ENCODE peak calls at places on chromosomes 4 and X, in ten cellular contexts. S, N, C, E, T, Z, I, Y, X and A are unnamed samples.

GRCh38 chrX:111265506-111265905 is 4.8 kb downstream of the CAPN6 start:
- DNase-seq in S (no peak), N (no peak), C (no peak), E (no peak), T (no peak), Z (peak; percentile 52), I (no peak), Y (no peak), X (no peak), A (no peak)

GRCh38 chrX:11541510-11541909 is 124.2 kb downstream of the ARHGAP6 start:
- DNase-seq in S (no peak), N (no peak), C (no peak), E (no peak), T (no peak), Z (no peak), I (no peak), Y (no peak), X (no peak), A (no peak)

GRCh38 chr4:7254736-7255487 is 62.6 kb downstream of the SORCS2 start:
- DNase-seq in S (no peak), N (peak; percentile 69), C (no peak), E (no peak), T (no peak), Z (no peak), I (no peak), Y (no peak), X (no peak), A (no peak)

GRCh38 chr4:48343035-48343434 is 1.7 kb downstream of the SLAIN2 start:
- DNase-seq in S (no peak), N (peak; percentile 38), C (no peak), E (no peak), T (no peak), Z (no peak), I (no peak), Y (no peak), X (no peak), A (peak; percentile 38)

GRCh38 chr4:182101618-182102017 is 141.6 kb upstream of the TENM3 start:
- DNase-seq in S (no peak), N (no peak), C (no peak), E (no peak), T (no peak), Z (no peak), I (no peak), Y (no peak), X (no peak), A (no peak)

GRCh38 chr4:2832309-2832980 is 11.2 kb upstream of the ADD1 start:
- DNase-seq in S (no peak), N (no peak), C (no peak), E (no peak), T (no peak), Z (no peak), I (no peak), Y (no peak), X (no peak), A (no peak)

GRCh38 chr4:100257567-100257966 is 67.3 kb upstream of the DDIT4L start:
- DNase-seq in S (no peak), N (no peak), C (no peak), E (no peak), T (no peak), Z (no peak), I (no peak), Y (no peak), X (no peak), A (peak; percentile 9)

GRCh38 chr4:158856852-158857251 is 88.0 kb downstream of the FNIP2 start:
- DNase-seq in S (no peak), N (peak; percentile 64), C (peak; percentile 25), E (no peak), T (peak; percentile 55), Z (peak; percentile 56), I (no peak), Y (peak; percentile 8), X (no peak), A (peak; percentile 73)

GRCh38 chr4:68963389-68963788 is 11.8 kb upstream of the UGT2A3 start:
- DNase-seq in S (no peak), N (no peak), C (no peak), E (no peak), T (no peak), Z (no peak), I (no peak), Y (no peak), X (no peak), A (no peak)

GRCh38 chrX:136954930-136955329 is 74.4 kb upstream of the RBMX start:
- DNase-seq in S (no peak), N (peak; percentile 59), C (peak; percentile 0), E (no peak), T (peak; percentile 2), Z (peak; percentile 5), I (no peak), Y (peak; percentile 6), X (no peak), A (peak; percentile 67)

GRCh38 chr4:40316333-40316781 is 18.8 kb upstream of the CHRNA9 start:
- DNase-seq in S (no peak), N (peak; percentile 97), C (no peak), E (peak; percentile 44), T (no peak), Z (no peak), I (no peak), Y (no peak), X (no peak), A (peak; percentile 76)

GRCh38 chr4:76306882-76307669 is 543 bp downstream of the STBD1 start:
- DNase-seq in S (peak; percentile 76), N (peak; percentile 90), C (no peak), E (no peak), T (peak; percentile 7), Z (peak; percentile 43), I (no peak), Y (peak; percentile 42), X (peak; percentile 45), A (peak; percentile 63)

GRCh38 chr4:2696423-2696822 is 59.7 kb downstream of the TNIP2 start:
- DNase-seq in S (no peak), N (no peak), C (no peak), E (no peak), T (no peak), Z (no peak), I (no peak), Y (no peak), X (no peak), A (no peak)

GRCh38 chr4:88003261-88003660 is 4.2 kb upstream of the PKD2 start:
- DNase-seq in S (no peak), N (peak; percentile 65), C (no peak), E (no peak), T (no peak), Z (no peak), I (no peak), Y (no peak), X (no peak), A (no peak)

GRCh38 chr4:13905543-13905942 is 278.0 kb upstream of the BOD1L1 start:
- DNase-seq in S (no peak), N (peak; percentile 30), C (no peak), E (no peak), T (no peak), Z (no peak), I (no peak), Y (no peak), X (no peak), A (peak; percentile 8)

GRCh38 chrX:110004210-110004609 is 1.3 kb downstream of the TMEM164 start:
- DNase-seq in S (peak; percentile 14), N (no peak), C (no peak), E (no peak), T (no peak), Z (no peak), I (no peak), Y (no peak), X (no peak), A (no peak)

GRCh38 chr4:39698424-39699009 is 581 bp downstream of the UBE2K start:
- DNase-seq in S (peak; percentile 61), N (peak; percentile 61), C (no peak), E (no peak), T (no peak), Z (peak; percentile 68), I (peak; percentile 31), Y (no peak), X (no peak), A (peak; percentile 72)

GRCh38 chr4:10106421-10107039 is 10.1 kb downstream of the WDR1 start:
- DNase-seq in S (no peak), N (peak; percentile 99), C (no peak), E (peak; percentile 47), T (no peak), Z (no peak), I (peak; percentile 50), Y (no peak), X (peak; percentile 80), A (peak; percentile 97)

GRCh38 chr4:140094701-140095420 is 59.1 kb downstream of the MAML3 start:
- DNase-seq in S (peak; percentile 53), N (no peak), C (no peak), E (peak; percentile 39), T (no peak), Z (peak; percentile 64), I (no peak), Y (no peak), X (no peak), A (no peak)

GRCh38 chrX:111168314-111168713 is 72.3 kb downstream of the PAK3 start:
- DNase-seq in S (peak; percentile 11), N (peak; percentile 13), C (no peak), E (no peak), T (peak; percentile 27), Z (peak; percentile 85), I (no peak), Y (peak; percentile 19), X (no peak), A (peak; percentile 57)

GRCh38 chrX:136319600-136319999 is 18.8 kb downstream of the ADGRG4 start:
- DNase-seq in S (no peak), N (no peak), C (no peak), E (no peak), T (no peak), Z (no peak), I (no peak), Y (no peak), X (no peak), A (no peak)

GRCh38 chr4:6720202-6720699 is 4.3 kb downstream of the BLOC1S4 start:
- DNase-seq in S (peak; percentile 93), N (peak; percentile 85), C (no peak), E (peak; percentile 72), T (no peak), Z (peak; percentile 62), I (peak; percentile 88), Y (no peak), X (peak; percentile 77), A (peak; percentile 75)

GRCh38 chrX:129719931-129720520 is 18.8 kb upstream of the XPNPEP2 start:
- DNase-seq in S (no peak), N (peak; percentile 35), C (no peak), E (no peak), T (no peak), Z (no peak), I (no peak), Y (no peak), X (no peak), A (no peak)

GRCh38 chr4:25783943-25784342 is 78.8 kb downstream of the SEL1L3 start:
- DNase-seq in S (no peak), N (no peak), C (no peak), E (no peak), T (no peak), Z (no peak), I (no peak), Y (no peak), X (no peak), A (no peak)

GRCh38 chr4:165368114-165368513 is 10.7 kb upstream of the CPE start:
- DNase-seq in S (no peak), N (no peak), C (no peak), E (no peak), T (no peak), Z (peak; percentile 6), I (no peak), Y (no peak), X (no peak), A (no peak)

GRCh38 chrX:76076124-76076523 is 96.7 kb upstream of the PBDC1 start:
- DNase-seq in S (no peak), N (no peak), C (no peak), E (no peak), T (no peak), Z (no peak), I (no peak), Y (no peak), X (no peak), A (no peak)

GRCh38 chr4:37737456-37737855 is 51.3 kb upstream of the RELL1 start:
- DNase-seq in S (no peak), N (peak; percentile 81), C (no peak), E (no peak), T (no peak), Z (no peak), I (no peak), Y (no peak), X (peak; percentile 10), A (peak; percentile 76)

GRCh38 chr4:8221476-8221875 is 22.4 kb downstream of the SH3TC1 start:
- DNase-seq in S (no peak), N (peak; percentile 77), C (no peak), E (no peak), T (no peak), Z (no peak), I (no peak), Y (no peak), X (no peak), A (no peak)